ENCODE peak calls at places on chromosomes 16 and 17, in nine cellular contexts. E is neural crest cell; G is smooth muscle cell of the brain vasculature; Y is uterus; M is NAMALWA; X is aorta; S is activated T-helper 1 cell treated with anti-CD3 and anti-CD28 coated beads, Interleukin-12 subunit alpha, Interleukin-12 subunit beta, Interleukin-2, Interleukin-4 antibody, amounts not matched to agents 30 ng/mL and 10 ng/mL and 1 ng/mL, durations not matched to agents 14 hours and 24 hours and 36 hours; B is lung microvascular endothelial cell; F is MG63. T is an unnamed sample.

GRCh38 chr17:82400206-82400605 is 17.9 kb upstream of the HEXD start:
- DNase-seq in E (no peak), G (no peak), Y (no peak), M (no peak), X (no peak), S (no peak), B (no peak), F (no peak), T (no peak)

GRCh38 chr17:2068589-2069051 is 13.7 kb downstream of the HIC1 start:
- DNase-seq in E (no peak), G (no peak), Y (peak), M (no peak), X (peak), S (no peak), B (peak), F (peak), T (no peak)

GRCh38 chr16:84806256-84806889 is 13.4 kb upstream of the CRISPLD2 start:
- DNase-seq in E (no peak), G (peak), Y (no peak), M (no peak), X (peak), S (no peak), B (peak), F (peak), T (no peak)

GRCh38 chr17:3527896-3528603 is 29.6 kb downstream of the TRPV3 start:
- DNase-seq in E (no peak), G (no peak), Y (no peak), M (no peak), X (peak), S (no peak), B (no peak), F (no peak), T (no peak)

GRCh38 chr16:25838724-25839186 is 147.0 kb downstream of the HS3ST4 start:
- DNase-seq in E (peak), G (peak), Y (no peak), M (peak), X (no peak), S (peak), B (peak), F (no peak), T (no peak)

GRCh38 chr17:66264696-66265095 is 35.5 kb upstream of the APOH start:
- DNase-seq in E (no peak), G (no peak), Y (no peak), M (no peak), X (no peak), S (no peak), B (no peak), F (no peak), T (no peak)

GRCh38 chr17:49904904-49905303 is 57.0 kb upstream of the TAC4 start:
- DNase-seq in E (no peak), G (no peak), Y (no peak), M (no peak), X (no peak), S (no peak), B (no peak), F (no peak), T (no peak)

GRCh38 chr16:89052824-89053724 is 40.6 kb upstream of the ACSF3 start:
- DNase-seq in E (no peak), G (no peak), Y (no peak), M (no peak), X (no peak), S (no peak), B (no peak), F (peak), T (no peak)

GRCh38 chr17:62627904-62628603 is 584 bp downstream of the MRC2 start:
- DNase-seq in E (no peak), G (no peak), Y (peak), M (no peak), X (peak), S (no peak), B (peak), F (peak), T (no peak)

GRCh38 chr17:67217446-67217845 is 27.6 kb downstream of the HELZ start:
- DNase-seq in E (no peak), G (no peak), Y (no peak), M (no peak), X (no peak), S (no peak), B (no peak), F (no peak), T (no peak)

GRCh38 chr16:46961373-46962353 is 11.8 kb downstream of the DNAJA2 start:
- DNase-seq in E (no peak), G (no peak), Y (no peak), M (no peak), X (no peak), S (no peak), B (no peak), F (peak), T (no peak)

GRCh38 chr17:1485748-1486376 is 6.6 kb downstream of the MYO1C start:
- DNase-seq in E (no peak), G (no peak), Y (peak), M (peak), X (peak), S (peak), B (peak), F (peak), T (no peak)

GRCh38 chr16:2879854-2880508 is 3.0 kb upstream of the FLYWCH2 start:
- DNase-seq in E (no peak), G (no peak), Y (no peak), M (no peak), X (no peak), S (no peak), B (no peak), F (no peak), T (no peak)

GRCh38 chr17:78854508-78854907 is 13.9 kb upstream of the USP36 start:
- DNase-seq in E (no peak), G (no peak), Y (no peak), M (no peak), X (no peak), S (no peak), B (no peak), F (no peak), T (no peak)

GRCh38 chr17:77303620-77304019 is 162.9 kb downstream of the SEC14L1 start:
- DNase-seq in E (no peak), G (no peak), Y (no peak), M (no peak), X (no peak), S (no peak), B (no peak), F (peak), T (no peak)

GRCh38 chr16:85326113-85326793 is 214.0 kb upstream of the CIBAR2 start:
- DNase-seq in E (no peak), G (no peak), Y (no peak), M (no peak), X (no peak), S (no peak), B (no peak), F (no peak), T (no peak)

GRCh38 chr16:78249056-78249455 is 149.6 kb downstream of the WWOX start:
- DNase-seq in E (no peak), G (no peak), Y (no peak), M (no peak), X (no peak), S (no peak), B (no peak), F (no peak), T (no peak)

GRCh38 chr17:2050871-2051387 is 4.0 kb upstream of the HIC1 start:
- DNase-seq in E (no peak), G (no peak), Y (peak), M (no peak), X (peak), S (no peak), B (peak), F (no peak), T (no peak)

GRCh38 chr16:59658572-59658971 is 924.5 kb upstream of the GOT2 start:
- DNase-seq in E (no peak), G (no peak), Y (no peak), M (no peak), X (no peak), S (no peak), B (no peak), F (no peak), T (no peak)

GRCh38 chr16:80739523-80739922 is 64.9 kb downstream of the CDYL2 start:
- DNase-seq in E (no peak), G (no peak), Y (no peak), M (no peak), X (no peak), S (no peak), B (no peak), F (no peak), T (no peak)

GRCh38 chr17:77555741-77556291 is 402.7 kb upstream of the TNRC6C start:
- DNase-seq in E (no peak), G (no peak), Y (no peak), M (no peak), X (no peak), S (no peak), B (peak), F (no peak), T (no peak)

T was measured in NK-92 treated with Interleukin-12 subunit alpha and Interleukin-12 subunit beta, amount 100 ng/mL, for 24 hours.